ENCODE peak calls at places on chromosomes 1 and 21, in four cellular contexts. One of them, this sample, is unnamed.

GRCh38 chr1:204283711-204284651 is 70.2 kb upstream of the GOLT1A start:
- DNase-seq in progenitor cell of endocrine pancreas: no peak
- DNase-seq in HTR-8/SVneo: no peak
- DNase-seq in naive B cell: no peak
- DNase-seq in this sample: no peak

GRCh38 chr1:8211620-8212442 is 106.1 kb upstream of the SLC45A1 start:
- DNase-seq in progenitor cell of endocrine pancreas: no peak
- DNase-seq in HTR-8/SVneo: peak
- DNase-seq in naive B cell: no peak
- DNase-seq in this sample: no peak

GRCh38 chr1:114379987-114380386 is 131.0 kb downstream of the TRIM33 start:
- DNase-seq in progenitor cell of endocrine pancreas: no peak
- DNase-seq in HTR-8/SVneo: no peak
- DNase-seq in naive B cell: no peak
- DNase-seq in this sample: no peak

GRCh38 chr1:110091791-110092190 is 20.5 kb upstream of the UBL4B start:
- DNase-seq in progenitor cell of endocrine pancreas: no peak
- DNase-seq in HTR-8/SVneo: no peak
- DNase-seq in naive B cell: no peak
- DNase-seq in this sample: no peak

GRCh38 chr1:222288056-222288455 is 259.8 kb downstream of the HHIPL2 start:
- DNase-seq in progenitor cell of endocrine pancreas: no peak
- DNase-seq in HTR-8/SVneo: no peak
- DNase-seq in naive B cell: no peak
- DNase-seq in this sample: no peak

GRCh38 chr1:51063121-51063520 is 38.9 kb upstream of the C1orf185 start:
- DNase-seq in progenitor cell of endocrine pancreas: no peak
- DNase-seq in HTR-8/SVneo: peak
- DNase-seq in naive B cell: no peak
- DNase-seq in this sample: no peak

GRCh38 chr21:27653481-27653880 is 686.6 kb upstream of the ADAMTS5 start:
- DNase-seq in progenitor cell of endocrine pancreas: no peak
- DNase-seq in HTR-8/SVneo: no peak
- DNase-seq in naive B cell: no peak
- DNase-seq in this sample: no peak

GRCh38 chr1:237701534-237701933 is 189.2 kb downstream of the ZP4 start:
- DNase-seq in progenitor cell of endocrine pancreas: no peak
- DNase-seq in HTR-8/SVneo: no peak
- DNase-seq in naive B cell: no peak
- DNase-seq in this sample: no peak

GRCh38 chr21:33441489-33442477 is 38.0 kb downstream of the TMEM50B start:
- DNase-seq in progenitor cell of endocrine pancreas: no peak
- DNase-seq in HTR-8/SVneo: no peak
- DNase-seq in naive B cell: peak
- DNase-seq in this sample: no peak

GRCh38 chr1:220498188-220498587 is 29.7 kb upstream of the MARK1 start:
- DNase-seq in progenitor cell of endocrine pancreas: no peak
- DNase-seq in HTR-8/SVneo: no peak
- DNase-seq in naive B cell: no peak
- DNase-seq in this sample: no peak

GRCh38 chr1:228059536-228060457 is 22.7 kb upstream of the ARF1 start:
- DNase-seq in progenitor cell of endocrine pancreas: peak
- DNase-seq in HTR-8/SVneo: no peak
- DNase-seq in naive B cell: no peak
- DNase-seq in this sample: no peak

GRCh38 chr1:53735681-53736080 is 3.3 kb downstream of the GLIS1 start:
- DNase-seq in progenitor cell of endocrine pancreas: no peak
- DNase-seq in HTR-8/SVneo: no peak
- DNase-seq in naive B cell: no peak
- DNase-seq in this sample: no peak

GRCh38 chr1:185528084-185528656 is 206.0 kb upstream of the HMCN1 start:
- DNase-seq in progenitor cell of endocrine pancreas: no peak
- DNase-seq in HTR-8/SVneo: no peak
- DNase-seq in naive B cell: no peak
- DNase-seq in this sample: no peak

GRCh38 chr1:208606976-208607375 is 362.8 kb upstream of the PLXNA2 start:
- DNase-seq in progenitor cell of endocrine pancreas: no peak
- DNase-seq in HTR-8/SVneo: no peak
- DNase-seq in naive B cell: no peak
- DNase-seq in this sample: no peak

GRCh38 chr1:20371411-20371810 is 80.7 kb downstream of the VWA5B1 start:
- DNase-seq in progenitor cell of endocrine pancreas: peak
- DNase-seq in HTR-8/SVneo: no peak
- DNase-seq in naive B cell: no peak
- DNase-seq in this sample: no peak

GRCh38 chr1:4170953-4171352 is 270.9 kb upstream of the C1orf174 start:
- DNase-seq in progenitor cell of endocrine pancreas: no peak
- DNase-seq in HTR-8/SVneo: no peak
- DNase-seq in naive B cell: no peak
- DNase-seq in this sample: no peak

GRCh38 chr1:24935615-24936484 is 5.8 kb upstream of the RUNX3 start:
- DNase-seq in progenitor cell of endocrine pancreas: no peak
- DNase-seq in HTR-8/SVneo: no peak
- DNase-seq in naive B cell: no peak
- DNase-seq in this sample: no peak

GRCh38 chr1:153608089-153608672 is 4.8 kb downstream of the S100A16 start:
- DNase-seq in progenitor cell of endocrine pancreas: no peak
- DNase-seq in HTR-8/SVneo: no peak
- DNase-seq in naive B cell: no peak
- DNase-seq in this sample: no peak

GRCh38 chr1:59539961-59540681 is 243.2 kb downstream of the FGGY start:
- DNase-seq in progenitor cell of endocrine pancreas: no peak
- DNase-seq in HTR-8/SVneo: no peak
- DNase-seq in naive B cell: no peak
- DNase-seq in this sample: no peak

GRCh38 chr1:29542476-29543015 is 306.2 kb downstream of the PTPRU start:
- DNase-seq in progenitor cell of endocrine pancreas: no peak
- DNase-seq in HTR-8/SVneo: no peak
- DNase-seq in naive B cell: no peak
- DNase-seq in this sample: no peak

GRCh38 chr1:8439015-8439702 is 121.2 kb downstream of the SLC45A1 start:
- DNase-seq in progenitor cell of endocrine pancreas: no peak
- DNase-seq in HTR-8/SVneo: no peak
- DNase-seq in naive B cell: peak
- DNase-seq in this sample: no peak

GRCh38 chr1:44828003-44828651 is 14.9 kb downstream of the PTCH2 start:
- DNase-seq in progenitor cell of endocrine pancreas: no peak
- DNase-seq in HTR-8/SVneo: no peak
- DNase-seq in naive B cell: no peak
- DNase-seq in this sample: no peak

GRCh38 chr1:111747282-111747734 is 8.1 kb upstream of the INKA2 start:
- DNase-seq in progenitor cell of endocrine pancreas: no peak
- DNase-seq in HTR-8/SVneo: no peak
- DNase-seq in naive B cell: peak
- DNase-seq in this sample: no peak

GRCh38 chr1:17212487-17213121 is 7.7 kb downstream of the PADI1 start:
- DNase-seq in progenitor cell of endocrine pancreas: no peak
- DNase-seq in HTR-8/SVneo: peak
- DNase-seq in naive B cell: no peak
- DNase-seq in this sample: no peak

GRCh38 chr1:29709711-29710169 is 473.4 kb downstream of the PTPRU start:
- DNase-seq in progenitor cell of endocrine pancreas: no peak
- DNase-seq in HTR-8/SVneo: peak
- DNase-seq in naive B cell: no peak
- DNase-seq in this sample: no peak

GRCh38 chr1:63665410-63665809 is 72.2 kb downstream of the PGM1 start:
- DNase-seq in progenitor cell of endocrine pancreas: no peak
- DNase-seq in HTR-8/SVneo: no peak
- DNase-seq in naive B cell: no peak
- DNase-seq in this sample: no peak

GRCh38 chr1:97412737-97413136 is 508.1 kb downstream of the DPYD start:
- DNase-seq in progenitor cell of endocrine pancreas: no peak
- DNase-seq in HTR-8/SVneo: no peak
- DNase-seq in naive B cell: no peak
- DNase-seq in this sample: no peak

GRCh38 chr1:225657462-225657989 is 4.6 kb upstream of the ENAH start:
- DNase-seq in progenitor cell of endocrine pancreas: no peak
- DNase-seq in HTR-8/SVneo: peak
- DNase-seq in naive B cell: no peak
- DNase-seq in this sample: no peak

GRCh38 chr1:59242345-59242744 is 54.5 kb upstream of the FGGY start:
- DNase-seq in progenitor cell of endocrine pancreas: no peak
- DNase-seq in HTR-8/SVneo: no peak
- DNase-seq in naive B cell: no peak
- DNase-seq in this sample: no peak

GRCh38 chr1:12615166-12615915 is 2.7 kb downstream of the DHRS3 start:
- DNase-seq in progenitor cell of endocrine pancreas: no peak
- DNase-seq in HTR-8/SVneo: no peak
- DNase-seq in naive B cell: no peak
- DNase-seq in this sample: no peak

GRCh38 chr1:15178571-15179484 is 25.3 kb downstream of the TMEM51 start:
- DNase-seq in progenitor cell of endocrine pancreas: no peak
- DNase-seq in HTR-8/SVneo: peak
- DNase-seq in naive B cell: no peak
- DNase-seq in this sample: no peak

GRCh38 chr1:116814935-116815334 is 60.7 kb downstream of the CD2 start:
- DNase-seq in progenitor cell of endocrine pancreas: no peak
- DNase-seq in HTR-8/SVneo: no peak
- DNase-seq in naive B cell: no peak
- DNase-seq in this sample: no peak

GRCh38 chr21:36959020-36959835 is 7.2 kb downstream of the HLCS start:
- DNase-seq in progenitor cell of endocrine pancreas: no peak
- DNase-seq in HTR-8/SVneo: no peak
- DNase-seq in naive B cell: no peak
- DNase-seq in this sample: no peak

This sample was measured in vagina.